ENCODE peak calls at places on chromosomes 1 and 21, in ten cellular contexts. R, A, I, T, M, F, L, P, U and H are unnamed samples.

GRCh38 chr1:31717341-31717740 is 13.5 kb upstream of the COL16A1 start:
- DNase-seq in R (no peak), A (no peak), I (no peak), T (no peak), M (no peak), F (no peak), L (no peak), P (no peak), U (no peak), H (peak)

GRCh38 chr1:154579382-154579781 is 11.8 kb downstream of the CHRNB2 start:
- DNase-seq in R (no peak), A (no peak), I (no peak), T (no peak), M (no peak), F (no peak), L (no peak), P (no peak), U (no peak), H (no peak)

GRCh38 chr21:38922474-38922873 is 116.7 kb downstream of the ETS2 start:
- DNase-seq in R (no peak), A (no peak), I (no peak), T (no peak), M (no peak), F (no peak), L (no peak), P (no peak), U (no peak), H (no peak)

GRCh38 chr1:207321045-207321789 is at the start of gene CD55:
- DNase-seq in R (peak), A (peak), I (peak), T (peak), M (peak), F (peak), L (peak), P (peak), U (peak), H (peak)

GRCh38 chr1:162854245-162854860 is 6.6 kb downstream of the CCDC190 start:
- DNase-seq in R (peak), A (peak), I (no peak), T (peak), M (no peak), F (peak), L (peak), P (peak), U (peak), H (peak)

GRCh38 chr1:227789042-227789880 is 26.2 kb upstream of the PRSS38 start:
- DNase-seq in R (no peak), A (no peak), I (no peak), T (no peak), M (peak), F (no peak), L (peak), P (no peak), U (no peak), H (no peak)

GRCh38 chr1:2415801-2416208 is 3.4 kb upstream of the PEX10 start:
- DNase-seq in R (no peak), A (no peak), I (no peak), T (peak), M (no peak), F (peak), L (peak), P (no peak), U (no peak), H (no peak)

GRCh38 chr1:163528710-163529348 is 207.1 kb downstream of the NUF2 start:
- DNase-seq in R (no peak), A (no peak), I (no peak), T (no peak), M (no peak), F (no peak), L (peak), P (no peak), U (peak), H (peak)

GRCh38 chr1:164382384-164382783 is 176.6 kb upstream of the PBX1 start:
- DNase-seq in R (no peak), A (peak), I (no peak), T (no peak), M (no peak), F (no peak), L (no peak), P (no peak), U (no peak), H (no peak)

GRCh38 chr1:52523376-52523775 is 29.5 kb downstream of the TUT4 start:
- DNase-seq in R (no peak), A (no peak), I (no peak), T (no peak), M (no peak), F (no peak), L (no peak), P (no peak), U (no peak), H (no peak)

GRCh38 chr1:40435471-40435870 is 14.8 kb upstream of the ZFP69B start:
- DNase-seq in R (no peak), A (no peak), I (no peak), T (no peak), M (no peak), F (no peak), L (no peak), P (no peak), U (no peak), H (no peak)

GRCh38 chr21:34886554-34887385 is 162.3 kb downstream of the RUNX1 start:
- DNase-seq in R (no peak), A (peak), I (no peak), T (no peak), M (no peak), F (peak), L (peak), P (no peak), U (no peak), H (peak)

GRCh38 chr1:178580876-178581275 is 68.0 kb downstream of the TEX35 start:
- DNase-seq in R (no peak), A (no peak), I (no peak), T (no peak), M (no peak), F (no peak), L (no peak), P (no peak), U (no peak), H (no peak)

GRCh38 chr1:201020647-201021332 is 2.7 kb downstream of the KIF21B start:
- DNase-seq in R (no peak), A (no peak), I (no peak), T (peak), M (no peak), F (no peak), L (peak), P (peak), U (peak), H (peak)

GRCh38 chr1:27879374-27880082 is 7.2 kb downstream of the THEMIS2 start:
- DNase-seq in R (no peak), A (no peak), I (no peak), T (no peak), M (no peak), F (no peak), L (no peak), P (no peak), U (peak), H (no peak)

GRCh38 chr1:177246710-177247588 is 76.2 kb downstream of the BRINP2 start:
- DNase-seq in R (no peak), A (no peak), I (no peak), T (no peak), M (no peak), F (no peak), L (no peak), P (no peak), U (no peak), H (no peak)

GRCh38 chr1:115060501-115060900 is 28.8 kb downstream of the TSPAN2 start:
- DNase-seq in R (no peak), A (no peak), I (no peak), T (no peak), M (no peak), F (no peak), L (no peak), P (no peak), U (no peak), H (peak)